ENCODE peak calls at places on chromosomes 2 and 18, in ten cellular contexts. Q, F, M, T, Y, B, R, N, J and P are unnamed samples.

GRCh38 chr2:120436885-120437603 is 91.1 kb downstream of the INHBB start:
- DNase-seq in Q (peak; percentile 68), F (no peak), M (no peak), T (peak; percentile 47), Y (no peak), B (peak; percentile 16), R (no peak), N (peak; percentile 5), J (peak; percentile 37), P (peak; percentile 46)

GRCh38 chr2:47089083-47089464 is 66.0 kb downstream of the STPG4 start:
- DNase-seq in Q (no peak), F (no peak), M (no peak), T (peak; percentile 29), Y (no peak), B (peak; percentile 76), R (no peak), N (no peak), J (no peak), P (no peak)

GRCh38 chr2:65494078-65494477 is 61.7 kb upstream of the SPRED2 start:
- DNase-seq in Q (no peak), F (no peak), M (no peak), T (no peak), Y (no peak), B (no peak), R (no peak), N (no peak), J (no peak), P (no peak)

GRCh38 chr2:224175538-224175937 is 136.5 kb upstream of the SERPINE2 start:
- DNase-seq in Q (no peak), F (no peak), M (no peak), T (no peak), Y (no peak), B (no peak), R (no peak), N (no peak), J (no peak), P (peak; percentile 44)

GRCh38 chr2:119730598-119731278 is 29.0 kb upstream of the PTPN4 start:
- DNase-seq in Q (no peak), F (no peak), M (no peak), T (no peak), Y (no peak), B (no peak), R (no peak), N (no peak), J (no peak), P (no peak)

GRCh38 chr2:172226244-172227061 is 123.8 kb upstream of the DLX2 start:
- DNase-seq in Q (no peak), F (no peak), M (no peak), T (no peak), Y (no peak), B (no peak), R (no peak), N (peak; percentile 5), J (no peak), P (no peak)

GRCh38 chr2:174787485-174788205 is 23.4 kb upstream of the CHRNA1 start:
- DNase-seq in Q (no peak), F (peak; percentile 100), M (no peak), T (peak; percentile 99), Y (no peak), B (peak; percentile 89), R (no peak), N (no peak), J (no peak), P (no peak)

GRCh38 chr18:41761329-41762028 is 193.6 kb upstream of the PIK3C3 start:
- DNase-seq in Q (no peak), F (no peak), M (no peak), T (peak; percentile 82), Y (no peak), B (peak; percentile 77), R (no peak), N (no peak), J (no peak), P (no peak)

GRCh38 chr2:237221443-237221842 is 135.8 kb downstream of the COPS8 start:
- DNase-seq in Q (no peak), F (no peak), M (no peak), T (no peak), Y (no peak), B (no peak), R (no peak), N (no peak), J (no peak), P (no peak)

GRCh38 chr2:204950695-204951094 is 405.4 kb downstream of the PARD3B start:
- DNase-seq in Q (no peak), F (no peak), M (no peak), T (peak; percentile 45), Y (no peak), B (no peak), R (no peak), N (no peak), J (no peak), P (no peak)

GRCh38 chr2:127763776-127764175 is 47.2 kb downstream of the WDR33 start:
- DNase-seq in Q (no peak), F (no peak), M (no peak), T (peak; percentile 46), Y (no peak), B (peak; percentile 37), R (no peak), N (no peak), J (no peak), P (no peak)

GRCh38 chr2:239097428-239097696 is 249.5 kb downstream of the TWIST2 start:
- DNase-seq in Q (no peak), F (no peak), M (no peak), T (no peak), Y (no peak), B (no peak), R (no peak), N (no peak), J (no peak), P (no peak)

DNA sequence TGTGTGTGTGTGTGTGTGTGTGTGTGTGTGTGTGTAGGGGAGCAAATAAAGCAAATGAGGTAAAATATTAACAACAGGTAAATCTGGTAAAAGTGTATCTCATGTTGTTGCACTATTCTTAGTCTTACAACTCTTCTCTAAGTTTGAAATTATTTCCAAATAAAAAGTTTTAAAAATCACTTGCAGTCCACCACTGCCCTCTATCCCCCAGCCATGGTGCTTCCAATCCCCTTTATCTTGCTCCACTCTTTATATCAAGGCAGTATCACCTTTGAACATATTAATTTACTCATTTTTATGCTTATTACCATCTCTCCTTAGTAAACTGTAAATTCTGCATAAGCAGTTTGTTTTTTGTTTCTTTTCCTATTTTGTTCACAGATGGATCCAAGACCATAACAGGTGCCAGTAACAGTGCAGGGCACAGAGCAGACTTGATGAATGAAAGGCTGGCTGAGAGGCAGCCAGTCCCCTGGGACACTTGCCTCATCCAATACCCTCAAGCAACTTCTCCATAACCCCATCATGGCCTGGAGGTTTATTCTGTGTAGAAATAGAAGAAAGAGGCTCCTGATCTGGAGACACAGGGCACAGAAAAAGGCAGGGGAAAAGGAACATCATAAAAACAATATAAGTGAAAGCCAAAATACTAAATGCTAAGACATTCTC is 67.6 kb downstream of the LDAH start:
- DNase-seq in Q (no peak), F (no peak), M (no peak), T (peak; percentile 13), Y (no peak), B (peak; percentile 5), R (no peak), N (peak; percentile 31), J (no peak), P (no peak)
- TF ChIP-seq CTCF in Q (no peak), F (no peak), M (no peak), T (peak; percentile 17), Y (no peak), B (no peak), R (no peak), N (peak; percentile 56), J (no peak), P (no peak)

DNA sequence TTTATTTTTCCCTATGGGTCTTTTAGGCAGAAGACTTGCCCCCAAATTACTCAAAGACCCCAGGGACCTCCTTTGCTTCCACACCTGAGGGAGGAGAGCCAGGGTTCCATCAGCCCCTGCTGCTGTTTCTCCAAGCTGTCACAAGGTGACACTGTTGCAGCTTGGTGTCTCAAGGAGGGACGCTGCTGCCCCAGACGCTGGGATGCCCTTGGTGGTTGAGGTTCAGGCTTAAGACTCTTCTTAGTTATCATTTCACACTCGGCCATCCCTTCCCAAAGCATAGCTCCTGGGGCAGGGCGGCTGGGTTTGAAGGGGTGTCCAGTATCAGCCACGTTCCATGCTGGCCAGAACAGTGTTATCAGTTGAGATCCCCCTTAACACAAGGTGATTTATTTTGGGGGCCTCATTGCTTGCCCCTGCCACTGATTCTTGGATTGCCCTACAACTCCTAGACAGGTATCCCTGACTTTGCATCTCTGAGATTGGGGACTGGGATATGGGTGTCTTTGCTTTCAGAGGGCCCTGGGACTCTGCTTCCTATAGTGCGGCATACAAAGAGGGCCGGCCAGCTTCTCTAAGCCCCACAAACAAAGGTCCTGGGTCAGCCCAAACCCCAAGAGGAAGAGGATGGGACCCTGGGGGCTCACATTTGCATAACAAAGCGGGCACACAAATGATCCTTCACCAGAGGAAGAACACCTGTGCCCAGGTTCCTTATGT is 22.7 kb downstream of the GPR55 start:
- DNase-seq in Q (peak; percentile 69), F (peak; percentile 8), M (no peak), T (peak; percentile 81), Y (no peak), B (peak; percentile 76), R (peak; percentile 40), N (peak; percentile 52), J (peak; percentile 62), P (peak; percentile 62)
- TF ChIP-seq CTCF in Q (peak; percentile 94), F (peak; percentile 76), M (peak; percentile 46), T (peak; percentile 92), Y (peak; percentile 84), B (peak; percentile 89), R (peak; percentile 77), N (peak; percentile 82), J (peak; percentile 77), P (peak; percentile 67)

DNA sequence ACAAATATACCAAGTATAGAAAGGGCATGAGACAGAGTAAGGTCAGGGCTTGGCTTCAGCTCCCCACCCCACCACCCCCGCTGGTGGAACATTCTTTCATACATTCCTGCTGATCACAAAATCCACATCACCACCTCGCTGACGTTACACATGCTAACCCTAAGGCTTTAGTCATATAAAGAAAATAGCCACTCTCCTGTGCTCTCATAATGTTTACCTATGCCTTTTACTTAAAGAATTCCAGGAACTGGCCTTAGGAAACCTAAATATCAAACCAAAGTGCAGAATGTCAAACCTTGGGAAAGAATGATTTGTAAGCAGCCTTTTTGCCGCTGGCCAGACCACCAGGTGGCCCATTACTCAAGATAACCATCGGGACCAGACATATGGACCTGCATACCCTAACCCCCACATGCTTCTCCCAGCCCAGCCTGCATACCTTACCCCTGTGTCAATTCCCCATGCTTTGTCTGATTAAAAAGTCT is 136.3 kb upstream of the SLC39A10 start:
- DNase-seq in Q (no peak), F (peak; percentile 29), M (no peak), T (peak; percentile 75), Y (no peak), B (peak; percentile 87), R (no peak), N (no peak), J (no peak), P (no peak)
- TF ChIP-seq CTCF in Q (no peak), F (no peak), M (no peak), T (no peak), Y (no peak), B (no peak), R (no peak), N (peak; percentile 17), J (no peak), P (no peak)

DNA sequence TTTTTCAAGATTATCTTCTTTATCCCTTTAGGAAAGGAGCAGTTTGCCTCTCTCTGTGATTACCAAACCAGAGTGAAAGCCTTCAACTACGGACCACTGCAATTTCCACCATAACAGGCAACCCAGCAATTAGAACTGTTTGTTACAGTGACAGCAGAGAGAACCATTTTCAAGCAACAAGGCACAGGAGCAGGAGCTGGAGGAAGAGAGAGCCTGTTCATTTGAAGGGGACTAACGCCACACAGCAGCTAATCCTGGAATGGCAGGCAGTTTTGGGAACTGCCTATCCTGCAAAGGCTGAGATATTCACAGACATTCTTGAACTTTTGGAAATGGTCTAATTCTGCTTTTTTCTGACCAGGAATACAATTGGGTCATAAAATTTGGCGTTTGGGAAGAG is 1541.9 kb upstream of the PIK3C3 start:
- DNase-seq in Q (peak; percentile 58), F (no peak), M (no peak), T (peak; percentile 77), Y (no peak), B (peak; percentile 32), R (peak; percentile 28), N (no peak), J (no peak), P (peak; percentile 56)
- TF ChIP-seq CTCF in Q (peak; percentile 87), F (no peak), M (no peak), T (peak; percentile 64), Y (no peak), B (peak; percentile 27), R (peak; percentile 71), N (no peak), J (peak; percentile 75), P (no peak)